ENCODE peak calls at places on chromosomes 2 and 18, in seven cellular contexts. O is CD4-positive, alpha-beta T cell; A is T-cell; X is gastroesophageal sphincter; K is A549; L is activated CD4-positive, alpha-beta T cell treated with anti-CD3 and anti-CD28 coated beads for 36 hours; P is upper lobe of left lung. Q is an unnamed sample.

GRCh38 chr18:78776706-78777105 is 202.9 kb upstream of the SALL3 start:
- ATAC-seq in K (no peak), A (no peak), P (no peak), L (no peak), X (no peak), O (no peak), Q (no peak)

GRCh38 chr2:142980246-142981068 is 103.0 kb downstream of the KYNU start:
- ATAC-seq in K (peak), P (no peak), X (no peak), A (no peak), L (peak), O (no peak), Q (peak)

GRCh38 chr2:178806543-178806942 is 680 bp downstream of the TTN start:
- ATAC-seq in K (no peak), L (no peak), P (no peak), O (no peak), A (no peak), X (no peak), Q (no peak)

GRCh38 chr2:113167962-113168340 is 5.8 kb upstream of the PSD4 start:
- ATAC-seq in L (no peak), X (no peak), K (no peak), O (no peak), A (no peak), P (no peak), Q (no peak)

GRCh38 chr2:189657867-189658266 is 3.4 kb upstream of the ASNSD1 start:
- ATAC-seq in O (peak), A (peak), P (peak), X (no peak), L (peak), K (no peak), Q (no peak)

GRCh38 chr2:95760839-95761525 is 169.2 kb downstream of the TRIM43 start:
- ATAC-seq in X (no peak), K (peak), P (peak), L (no peak), O (no peak), A (no peak), Q (peak)

GRCh38 chr2:71531522-71532047 is 78.2 kb downstream of the DYSF start:
- ATAC-seq in X (no peak), K (no peak), A (no peak), P (no peak), O (no peak), L (peak), Q (peak)

GRCh38 chr2:26647981-26648380 is 6.8 kb upstream of the CIB4 start:
- ATAC-seq in O (no peak), L (no peak), A (no peak), P (no peak), K (peak), X (no peak), Q (no peak)

GRCh38 chr2:12555012-12555645 is 161.6 kb upstream of the TRIB2 start:
- ATAC-seq in L (peak), K (no peak), X (no peak), P (peak), O (peak), A (peak), Q (peak)

GRCh38 chr2:109647636-109648035 is 33.5 kb downstream of the SOWAHC start:
- ATAC-seq in L (no peak), P (no peak), K (no peak), O (no peak), A (no peak), X (no peak), Q (no peak)

Q was measured in esophagus mucosa.